ENCODE peak calls at places on chromosome 13, in seven cellular contexts. One of them, this sample, is unnamed.

GRCh38 chr13:74596691-74597090 is 462.5 kb upstream of the KLF12 start:
- DNase-seq in coronary artery: no peak
- DNase-seq in fibroblast of lung: no peak
- DNase-seq in endodermal cell: no peak
- DNase-seq in lung: no peak
- DNase-seq in A549: no peak
- DNase-seq in ascending aorta: no peak
- DNase-seq in this sample: no peak

GRCh38 chr13:75906315-75906714 is 270.2 kb downstream of the LMO7 start:
- DNase-seq in fibroblast of lung: no peak
- DNase-seq in ascending aorta: no peak
- DNase-seq in coronary artery: no peak
- DNase-seq in endodermal cell: peak
- DNase-seq in A549: no peak
- DNase-seq in lung: no peak
- DNase-seq in this sample: no peak

GRCh38 chr13:102039264-102039663 is 362.6 kb downstream of the FGF14 start:
- DNase-seq in A549: no peak
- DNase-seq in lung: no peak
- DNase-seq in endodermal cell: no peak
- DNase-seq in fibroblast of lung: no peak
- DNase-seq in coronary artery: no peak
- DNase-seq in ascending aorta: no peak
- DNase-seq in this sample: no peak

GRCh38 chr13:79742923-79743322 is 262.0 kb downstream of the NDFIP2 start:
- DNase-seq in endodermal cell: no peak
- DNase-seq in A549: no peak
- DNase-seq in ascending aorta: no peak
- DNase-seq in coronary artery: no peak
- DNase-seq in fibroblast of lung: no peak
- DNase-seq in lung: no peak
- DNase-seq in this sample: no peak

GRCh38 chr13:91576590-91576989 is 178.2 kb downstream of the GPC5 start:
- DNase-seq in endodermal cell: peak
- DNase-seq in fibroblast of lung: no peak
- DNase-seq in A549: no peak
- DNase-seq in lung: no peak
- DNase-seq in coronary artery: no peak
- DNase-seq in ascending aorta: no peak
- DNase-seq in this sample: no peak

GRCh38 chr13:105341256-105341655 is 1194.2 kb downstream of the EFNB2 start:
- DNase-seq in coronary artery: no peak
- DNase-seq in lung: no peak
- DNase-seq in fibroblast of lung: no peak
- DNase-seq in ascending aorta: no peak
- DNase-seq in endodermal cell: no peak
- DNase-seq in A549: no peak
- DNase-seq in this sample: no peak

GRCh38 chr13:85408415-85408814 is 390.8 kb downstream of the SLITRK6 start:
- DNase-seq in fibroblast of lung: no peak
- DNase-seq in endodermal cell: no peak
- DNase-seq in ascending aorta: no peak
- DNase-seq in A549: no peak
- DNase-seq in lung: no peak
- DNase-seq in coronary artery: no peak
- DNase-seq in this sample: no peak

GRCh38 chr13:79108914-79109643 is 297.0 kb downstream of the RBM26 start:
- DNase-seq in endodermal cell: no peak
- DNase-seq in ascending aorta: no peak
- DNase-seq in lung: no peak
- DNase-seq in A549: no peak
- DNase-seq in fibroblast of lung: no peak
- DNase-seq in coronary artery: no peak
- DNase-seq in this sample: no peak

GRCh38 chr13:66887088-66887487 is 343.0 kb downstream of the PCDH9 start:
- DNase-seq in fibroblast of lung: peak
- DNase-seq in coronary artery: no peak
- DNase-seq in ascending aorta: no peak
- DNase-seq in A549: no peak
- DNase-seq in lung: no peak
- DNase-seq in endodermal cell: no peak
- DNase-seq in this sample: peak

GRCh38 chr13:98105929-98106336 is 37.0 kb upstream of the FARP1 start:
- DNase-seq in endodermal cell: no peak
- DNase-seq in A549: no peak
- DNase-seq in fibroblast of lung: peak
- DNase-seq in lung: peak
- DNase-seq in coronary artery: no peak
- DNase-seq in ascending aorta: no peak
- DNase-seq in this sample: no peak

GRCh38 chr13:44098559-44098958 is 218.9 kb downstream of the LACC1 start:
- DNase-seq in ascending aorta: no peak
- DNase-seq in endodermal cell: no peak
- DNase-seq in A549: no peak
- DNase-seq in coronary artery: no peak
- DNase-seq in lung: no peak
- DNase-seq in fibroblast of lung: no peak
- DNase-seq in this sample: no peak

GRCh38 chr13:20921572-20921971 is 19.0 kb upstream of the XPO4 start:
- DNase-seq in fibroblast of lung: no peak
- DNase-seq in ascending aorta: no peak
- DNase-seq in A549: no peak
- DNase-seq in endodermal cell: no peak
- DNase-seq in lung: no peak
- DNase-seq in coronary artery: no peak
- DNase-seq in this sample: no peak

GRCh38 chr13:99606322-99607089 is 105.2 kb downstream of the TM9SF2 start:
- DNase-seq in A549: peak
- DNase-seq in endodermal cell: peak
- DNase-seq in lung: peak
- DNase-seq in ascending aorta: peak
- DNase-seq in fibroblast of lung: peak
- DNase-seq in coronary artery: peak
- DNase-seq in this sample: peak

GRCh38 chr13:80177327-80177726 is 163.6 kb downstream of the SPRY2 start:
- DNase-seq in coronary artery: no peak
- DNase-seq in fibroblast of lung: peak
- DNase-seq in endodermal cell: no peak
- DNase-seq in lung: no peak
- DNase-seq in A549: no peak
- DNase-seq in ascending aorta: no peak
- DNase-seq in this sample: no peak

GRCh38 chr13:44373601-44374347 is at the start of gene SERP2:
- DNase-seq in lung: no peak
- DNase-seq in coronary artery: no peak
- DNase-seq in fibroblast of lung: peak
- DNase-seq in ascending aorta: no peak
- DNase-seq in endodermal cell: peak
- DNase-seq in A549: no peak
- DNase-seq in this sample: no peak

GRCh38 chr13:102597029-102598015 is 536 bp downstream of the TPP2 start:
- DNase-seq in ascending aorta: no peak
- DNase-seq in endodermal cell: peak
- DNase-seq in A549: no peak
- DNase-seq in fibroblast of lung: peak
- DNase-seq in lung: no peak
- DNase-seq in coronary artery: no peak
- DNase-seq in this sample: no peak

GRCh38 chr13:111552891-111553637 is 232.6 kb downstream of the TEX29 start:
- DNase-seq in lung: no peak
- DNase-seq in coronary artery: peak
- DNase-seq in endodermal cell: no peak
- DNase-seq in ascending aorta: no peak
- DNase-seq in A549: no peak
- DNase-seq in fibroblast of lung: no peak
- DNase-seq in this sample: no peak

GRCh38 chr13:51153527-51153926 is 42.5 kb upstream of the C13orf42 start:
- DNase-seq in coronary artery: no peak
- DNase-seq in lung: no peak
- DNase-seq in ascending aorta: no peak
- DNase-seq in fibroblast of lung: peak
- DNase-seq in endodermal cell: peak
- DNase-seq in A549: no peak
- DNase-seq in this sample: no peak

GRCh38 chr13:51154029-51154555 is 43.0 kb upstream of the C13orf42 start:
- DNase-seq in ascending aorta: no peak
- DNase-seq in lung: no peak
- DNase-seq in fibroblast of lung: peak
- DNase-seq in endodermal cell: peak
- DNase-seq in coronary artery: no peak
- DNase-seq in A549: no peak
- DNase-seq in this sample: no peak

GRCh38 chr13:51148952-51149573 is 38.0 kb upstream of the C13orf42 start:
- DNase-seq in fibroblast of lung: peak
- DNase-seq in ascending aorta: no peak
- DNase-seq in lung: no peak
- DNase-seq in A549: no peak
- DNase-seq in coronary artery: no peak
- DNase-seq in endodermal cell: peak
- DNase-seq in this sample: peak

GRCh38 chr13:51151463-51151862 is 40.4 kb upstream of the C13orf42 start:
- DNase-seq in endodermal cell: no peak
- DNase-seq in ascending aorta: no peak
- DNase-seq in coronary artery: no peak
- DNase-seq in lung: no peak
- DNase-seq in A549: no peak
- DNase-seq in fibroblast of lung: no peak
- DNase-seq in this sample: no peak

GRCh38 chr13:51152713-51153112 is 41.6 kb upstream of the C13orf42 start:
- DNase-seq in A549: no peak
- DNase-seq in lung: no peak
- DNase-seq in fibroblast of lung: peak
- DNase-seq in ascending aorta: no peak
- DNase-seq in endodermal cell: peak
- DNase-seq in coronary artery: no peak
- DNase-seq in this sample: no peak
- H3K27ac ChIP-seq in A549: no peak
- H3K27ac ChIP-seq in lung: no peak
- H3K27ac ChIP-seq in fibroblast of lung: no peak
- H3K27ac ChIP-seq in ascending aorta: no peak
- H3K27ac ChIP-seq in endodermal cell: no peak
- H3K27ac ChIP-seq in coronary artery: no peak
- H3K27ac ChIP-seq in this sample: no peak

GRCh38 chr13:73036566-73036965 is 22.2 kb upstream of the KLF5 start:
- DNase-seq in A549: no peak
- DNase-seq in lung: no peak
- DNase-seq in ascending aorta: no peak
- DNase-seq in fibroblast of lung: no peak
- DNase-seq in endodermal cell: no peak
- DNase-seq in coronary artery: no peak
- DNase-seq in this sample: no peak

GRCh38 chr13:73039201-73040108 is 19.4 kb upstream of the KLF5 start:
- DNase-seq in coronary artery: no peak
- DNase-seq in fibroblast of lung: no peak
- DNase-seq in endodermal cell: peak
- DNase-seq in ascending aorta: no peak
- DNase-seq in lung: no peak
- DNase-seq in A549: no peak
- DNase-seq in this sample: no peak

GRCh38 chr13:73040968-73041580 is 17.7 kb upstream of the KLF5 start:
- DNase-seq in coronary artery: no peak
- DNase-seq in lung: no peak
- DNase-seq in fibroblast of lung: no peak
- DNase-seq in ascending aorta: no peak
- DNase-seq in endodermal cell: no peak
- DNase-seq in A549: no peak
- DNase-seq in this sample: no peak

GRCh38 chr13:73038064-73038463 is 20.7 kb upstream of the KLF5 start:
- DNase-seq in coronary artery: no peak
- DNase-seq in A549: no peak
- DNase-seq in fibroblast of lung: no peak
- DNase-seq in lung: no peak
- DNase-seq in endodermal cell: no peak
- DNase-seq in ascending aorta: no peak
- DNase-seq in this sample: no peak

GRCh38 chr13:73040479-73040878 is 18.3 kb upstream of the KLF5 start:
- DNase-seq in endodermal cell: no peak
- DNase-seq in fibroblast of lung: no peak
- DNase-seq in A549: peak
- DNase-seq in ascending aorta: no peak
- DNase-seq in coronary artery: no peak
- DNase-seq in lung: no peak
- DNase-seq in this sample: no peak
- H3K27ac ChIP-seq in endodermal cell: no peak
- H3K27ac ChIP-seq in fibroblast of lung: no peak
- H3K27ac ChIP-seq in A549: peak
- H3K27ac ChIP-seq in ascending aorta: no peak
- H3K27ac ChIP-seq in coronary artery: no peak
- H3K27ac ChIP-seq in lung: no peak
- H3K27ac ChIP-seq in this sample: no peak

GRCh38 chr13:114161028-114161556 is 18.0 kb upstream of the CFAP97D2 start:
- DNase-seq in ascending aorta: no peak
- DNase-seq in coronary artery: no peak
- DNase-seq in fibroblast of lung: peak
- DNase-seq in lung: no peak
- DNase-seq in A549: no peak
- DNase-seq in endodermal cell: no peak
- DNase-seq in this sample: no peak

GRCh38 chr13:114164027-114164426 is 15.0 kb upstream of the CFAP97D2 start:
- DNase-seq in endodermal cell: no peak
- DNase-seq in fibroblast of lung: no peak
- DNase-seq in A549: no peak
- DNase-seq in lung: no peak
- DNase-seq in ascending aorta: no peak
- DNase-seq in coronary artery: no peak
- DNase-seq in this sample: no peak

GRCh38 chr13:114164681-114165429 is 14.2 kb upstream of the CFAP97D2 start:
- DNase-seq in fibroblast of lung: no peak
- DNase-seq in ascending aorta: no peak
- DNase-seq in coronary artery: no peak
- DNase-seq in A549: no peak
- DNase-seq in lung: no peak
- DNase-seq in endodermal cell: no peak
- DNase-seq in this sample: no peak

GRCh38 chr13:114162533-114162922 is 16.5 kb upstream of the CFAP97D2 start:
- DNase-seq in A549: no peak
- DNase-seq in fibroblast of lung: no peak
- DNase-seq in endodermal cell: no peak
- DNase-seq in lung: no peak
- DNase-seq in ascending aorta: no peak
- DNase-seq in coronary artery: no peak
- DNase-seq in this sample: no peak

GRCh38 chr13:114161644-114162532 is 17.2 kb upstream of the CFAP97D2 start:
- DNase-seq in lung: peak
- DNase-seq in ascending aorta: no peak
- DNase-seq in endodermal cell: no peak
- DNase-seq in fibroblast of lung: peak
- DNase-seq in coronary artery: no peak
- DNase-seq in A549: no peak
- DNase-seq in this sample: no peak
- H3K27ac ChIP-seq in lung: no peak
- H3K27ac ChIP-seq in ascending aorta: no peak
- H3K27ac ChIP-seq in endodermal cell: no peak
- H3K27ac ChIP-seq in fibroblast of lung: no peak
- H3K27ac ChIP-seq in coronary artery: no peak
- H3K27ac ChIP-seq in A549: no peak
- H3K27ac ChIP-seq in this sample: no peak

DNA sequence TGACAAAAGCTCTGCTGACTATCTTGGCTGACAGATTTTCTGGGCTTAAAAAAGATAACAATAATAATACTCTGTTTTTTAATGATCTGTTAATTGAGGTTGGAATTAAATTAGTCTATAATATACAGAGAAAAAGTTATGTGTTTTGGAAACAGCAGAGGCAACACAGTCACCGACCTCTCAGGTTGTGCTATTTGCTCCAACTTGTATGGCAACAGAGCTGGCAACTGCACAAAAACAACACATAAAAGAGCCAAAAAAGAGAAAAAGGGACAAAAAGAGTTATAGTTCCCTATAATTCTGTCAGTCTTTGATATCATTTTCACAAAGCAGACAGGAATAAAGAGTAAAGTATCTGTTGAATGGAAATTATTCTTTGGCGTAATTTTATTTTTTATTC is 102.3 kb upstream of the POSTN start:
- DNase-seq in coronary artery: no peak
- DNase-seq in ascending aorta: no peak
- DNase-seq in lung: no peak
- DNase-seq in A549: no peak
- DNase-seq in endodermal cell: no peak
- DNase-seq in fibroblast of lung: peak
- DNase-seq in this sample: no peak
- H3K27ac ChIP-seq in coronary artery: peak
- H3K27ac ChIP-seq in ascending aorta: no peak
- H3K27ac ChIP-seq in lung: no peak
- H3K27ac ChIP-seq in A549: no peak
- H3K27ac ChIP-seq in endodermal cell: no peak
- H3K27ac ChIP-seq in fibroblast of lung: peak
- H3K27ac ChIP-seq in this sample: peak

This sample was measured in AG04450.